ENCODE peak calls at places on chromosomes 6 and 20, in eight cellular contexts. One of them, this sample, is unnamed.

GRCh38 chr6:111938710-111939109 is 65.5 kb upstream of the FYN start:
- DNase-seq in astrocyte of the cerebellum: peak
- DNase-seq in fibroblast of pulmonary artery: peak
- DNase-seq in AG04449: no peak
- DNase-seq in breast epithelium: no peak
- DNase-seq in suprapubic skin: no peak
- DNase-seq in bronchial epithelial cell: peak
- DNase-seq in tibial artery: no peak
- DNase-seq in this sample: no peak

GRCh38 chr20:50519036-50519780 is 9.0 kb downstream of the PTPN1 start:
- DNase-seq in astrocyte of the cerebellum: no peak
- DNase-seq in bronchial epithelial cell: no peak
- DNase-seq in suprapubic skin: no peak
- DNase-seq in fibroblast of pulmonary artery: no peak
- DNase-seq in tibial artery: no peak
- DNase-seq in breast epithelium: no peak
- DNase-seq in AG04449: no peak
- DNase-seq in this sample: no peak

GRCh38 chr6:157468054-157468453 is 87.1 kb downstream of the ZDHHC14 start:
- DNase-seq in astrocyte of the cerebellum: no peak
- DNase-seq in bronchial epithelial cell: no peak
- DNase-seq in suprapubic skin: no peak
- DNase-seq in tibial artery: no peak
- DNase-seq in fibroblast of pulmonary artery: no peak
- DNase-seq in AG04449: no peak
- DNase-seq in breast epithelium: no peak
- DNase-seq in this sample: no peak

GRCh38 chr20:37256286-37256685 is 5.3 kb downstream of the GHRH start:
- DNase-seq in breast epithelium: no peak
- DNase-seq in astrocyte of the cerebellum: no peak
- DNase-seq in AG04449: no peak
- DNase-seq in tibial artery: no peak
- DNase-seq in bronchial epithelial cell: no peak
- DNase-seq in fibroblast of pulmonary artery: no peak
- DNase-seq in suprapubic skin: no peak
- DNase-seq in this sample: no peak

GRCh38 chr20:24746351-24746685 is 202.8 kb upstream of the CST7 start:
- DNase-seq in AG04449: no peak
- DNase-seq in suprapubic skin: peak
- DNase-seq in bronchial epithelial cell: peak
- DNase-seq in astrocyte of the cerebellum: no peak
- DNase-seq in fibroblast of pulmonary artery: no peak
- DNase-seq in tibial artery: no peak
- DNase-seq in breast epithelium: no peak
- DNase-seq in this sample: peak

GRCh38 chr6:148509789-148510581 is 167.3 kb downstream of the SASH1 start:
- DNase-seq in bronchial epithelial cell: peak
- DNase-seq in breast epithelium: no peak
- DNase-seq in fibroblast of pulmonary artery: peak
- DNase-seq in AG04449: peak
- DNase-seq in suprapubic skin: peak
- DNase-seq in tibial artery: peak
- DNase-seq in astrocyte of the cerebellum: peak
- DNase-seq in this sample: peak

GRCh38 chr20:62159835-62160234 is 16.3 kb downstream of the SS18L1 start:
- DNase-seq in AG04449: no peak
- DNase-seq in breast epithelium: no peak
- DNase-seq in suprapubic skin: no peak
- DNase-seq in tibial artery: no peak
- DNase-seq in bronchial epithelial cell: peak
- DNase-seq in astrocyte of the cerebellum: no peak
- DNase-seq in fibroblast of pulmonary artery: no peak
- DNase-seq in this sample: no peak

GRCh38 chr6:165777680-165778079 is 114.6 kb upstream of the PDE10A start:
- DNase-seq in bronchial epithelial cell: no peak
- DNase-seq in suprapubic skin: no peak
- DNase-seq in AG04449: no peak
- DNase-seq in astrocyte of the cerebellum: no peak
- DNase-seq in breast epithelium: no peak
- DNase-seq in fibroblast of pulmonary artery: no peak
- DNase-seq in tibial artery: no peak
- DNase-seq in this sample: no peak

GRCh38 chr6:1334725-1335124 is 22.8 kb downstream of the FOXQ1 start:
- DNase-seq in suprapubic skin: no peak
- DNase-seq in breast epithelium: no peak
- DNase-seq in bronchial epithelial cell: no peak
- DNase-seq in fibroblast of pulmonary artery: no peak
- DNase-seq in tibial artery: no peak
- DNase-seq in astrocyte of the cerebellum: no peak
- DNase-seq in AG04449: no peak
- DNase-seq in this sample: no peak

GRCh38 chr6:158122048-158122447 is 46.0 kb downstream of the SERAC1 start:
- DNase-seq in AG04449: no peak
- DNase-seq in tibial artery: no peak
- DNase-seq in bronchial epithelial cell: peak
- DNase-seq in breast epithelium: no peak
- DNase-seq in suprapubic skin: no peak
- DNase-seq in astrocyte of the cerebellum: no peak
- DNase-seq in fibroblast of pulmonary artery: no peak
- DNase-seq in this sample: no peak

GRCh38 chr6:105568121-105568520 is 165.2 kb upstream of the PREP start:
- DNase-seq in breast epithelium: no peak
- DNase-seq in fibroblast of pulmonary artery: no peak
- DNase-seq in tibial artery: no peak
- DNase-seq in AG04449: no peak
- DNase-seq in suprapubic skin: no peak
- DNase-seq in bronchial epithelial cell: no peak
- DNase-seq in astrocyte of the cerebellum: no peak
- DNase-seq in this sample: no peak

GRCh38 chr6:7528565-7528964 is 12.9 kb upstream of the DSP start:
- DNase-seq in astrocyte of the cerebellum: no peak
- DNase-seq in bronchial epithelial cell: peak
- DNase-seq in breast epithelium: no peak
- DNase-seq in suprapubic skin: no peak
- DNase-seq in AG04449: peak
- DNase-seq in tibial artery: no peak
- DNase-seq in fibroblast of pulmonary artery: peak
- DNase-seq in this sample: no peak

GRCh38 chr20:29079769-29080690 is 2177.4 kb upstream of the DEFB115 start:
- DNase-seq in bronchial epithelial cell: no peak
- DNase-seq in breast epithelium: no peak
- DNase-seq in AG04449: no peak
- DNase-seq in fibroblast of pulmonary artery: peak
- DNase-seq in suprapubic skin: no peak
- DNase-seq in astrocyte of the cerebellum: no peak
- DNase-seq in tibial artery: peak
- DNase-seq in this sample: no peak

DNA sequence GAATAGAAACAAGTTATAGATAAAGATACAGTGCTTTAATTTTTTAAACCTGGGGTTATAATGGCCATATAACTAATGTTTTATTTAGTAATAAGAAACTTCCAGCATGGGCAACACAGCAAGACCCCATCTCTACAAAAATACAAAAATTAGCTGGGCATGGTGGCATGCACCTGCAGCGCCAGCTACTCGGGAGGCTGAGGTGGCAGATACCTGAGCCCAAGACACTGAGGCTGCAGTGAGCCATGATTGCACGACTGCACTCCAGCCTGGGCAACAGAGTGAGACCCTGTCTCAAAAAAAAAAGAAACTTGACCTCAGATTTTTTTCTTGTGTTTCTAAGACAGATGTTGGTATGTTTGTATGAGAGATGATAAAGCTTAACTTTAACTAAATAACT is 22.9 kb downstream of the EEF1A1 start:
- DNase-seq in fibroblast of pulmonary artery: no peak
- DNase-seq in breast epithelium: no peak
- DNase-seq in tibial artery: no peak
- DNase-seq in astrocyte of the cerebellum: no peak
- DNase-seq in bronchial epithelial cell: no peak
- DNase-seq in suprapubic skin: no peak
- DNase-seq in AG04449: no peak
- DNase-seq in this sample: no peak
- TF ChIP-seq CTCF in fibroblast of pulmonary artery: no peak
- TF ChIP-seq CTCF in breast epithelium: no peak
- TF ChIP-seq CTCF in tibial artery: no peak
- TF ChIP-seq CTCF in astrocyte of the cerebellum: no peak
- TF ChIP-seq CTCF in bronchial epithelial cell: no peak
- TF ChIP-seq CTCF in suprapubic skin: no peak
- TF ChIP-seq CTCF in AG04449: no peak
- TF ChIP-seq CTCF in this sample: no peak

DNA sequence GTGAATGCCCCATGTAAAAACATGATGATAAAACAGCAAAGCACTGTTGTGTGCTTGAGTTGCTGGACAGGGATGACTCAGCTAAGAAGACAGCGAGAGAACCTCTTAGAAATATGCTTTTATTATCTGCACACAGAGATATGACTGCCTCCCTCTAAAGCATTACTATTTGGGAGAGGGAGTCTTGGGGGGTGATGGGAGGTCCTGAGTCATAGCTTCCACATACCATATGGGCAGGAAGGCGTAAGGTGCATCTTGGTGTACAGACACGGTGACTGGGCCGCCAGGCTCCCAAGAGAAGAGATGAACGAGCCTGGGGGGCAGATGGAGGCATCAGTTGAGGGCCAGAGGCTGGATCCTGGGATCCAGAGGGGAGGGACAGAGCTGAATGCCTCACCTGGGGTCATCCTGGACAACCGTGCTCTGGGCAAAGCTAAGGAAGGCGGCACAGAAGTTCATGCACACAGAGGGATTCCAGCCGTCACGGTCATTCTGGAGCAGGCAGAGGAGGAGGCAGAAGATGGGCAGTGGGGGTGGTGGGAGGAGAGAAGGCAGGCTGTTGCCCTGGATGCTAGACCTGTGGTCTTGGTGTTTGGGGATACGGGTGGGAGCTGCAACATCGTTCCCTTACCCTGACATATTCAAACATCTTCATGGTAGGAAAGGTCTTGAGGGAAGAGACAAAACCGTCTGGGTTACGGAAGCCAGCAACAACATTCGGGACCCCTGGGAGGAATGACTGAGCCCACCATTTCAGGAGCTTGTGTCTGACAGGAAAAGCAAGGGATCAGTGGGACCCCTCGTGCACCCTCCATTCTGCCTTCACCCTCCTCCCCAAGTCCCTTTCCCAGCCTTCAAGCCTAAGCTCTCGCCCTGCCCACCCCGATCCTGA is 2.0 kb downstream of the DXO start:
- DNase-seq in fibroblast of pulmonary artery: peak
- DNase-seq in breast epithelium: no peak
- DNase-seq in AG04449: no peak
- DNase-seq in tibial artery: no peak
- DNase-seq in suprapubic skin: no peak
- DNase-seq in astrocyte of the cerebellum: no peak
- DNase-seq in bronchial epithelial cell: no peak
- DNase-seq in this sample: peak
- H3K4me3 ChIP-seq in fibroblast of pulmonary artery: no peak
- H3K4me3 ChIP-seq in breast epithelium: no peak
- H3K4me3 ChIP-seq in AG04449: peak
- H3K4me3 ChIP-seq in tibial artery: no peak
- H3K4me3 ChIP-seq in suprapubic skin: no peak
- H3K4me3 ChIP-seq in astrocyte of the cerebellum: peak
- H3K4me3 ChIP-seq in bronchial epithelial cell: no peak
- H3K4me3 ChIP-seq in this sample: no peak

DNA sequence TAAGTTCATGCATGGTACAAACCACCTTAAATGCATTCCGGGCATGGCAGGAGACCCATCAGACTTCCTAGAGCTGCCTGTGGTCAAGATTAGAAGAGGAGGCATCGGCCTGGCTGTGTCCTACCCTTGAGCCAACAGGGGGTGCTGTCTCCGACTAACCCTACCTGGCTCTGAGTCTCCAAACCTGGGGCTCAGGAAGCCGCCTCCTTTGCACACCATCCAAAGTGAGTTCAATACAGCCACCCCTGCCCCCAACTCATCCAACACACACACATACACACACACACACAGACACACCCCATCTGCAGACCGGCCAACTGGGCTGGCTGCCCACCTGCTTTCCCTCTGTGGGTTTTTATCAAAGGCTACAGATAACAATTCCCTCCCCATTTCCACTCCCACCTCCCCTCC is 77.0 kb downstream of the JPH2 start:
- DNase-seq in AG04449: no peak
- DNase-seq in suprapubic skin: no peak
- DNase-seq in astrocyte of the cerebellum: no peak
- DNase-seq in fibroblast of pulmonary artery: peak
- DNase-seq in bronchial epithelial cell: no peak
- DNase-seq in tibial artery: no peak
- DNase-seq in breast epithelium: no peak
- DNase-seq in this sample: no peak
- TF ChIP-seq CTCF in AG04449: no peak
- TF ChIP-seq CTCF in suprapubic skin: no peak
- TF ChIP-seq CTCF in astrocyte of the cerebellum: peak
- TF ChIP-seq CTCF in fibroblast of pulmonary artery: peak
- TF ChIP-seq CTCF in bronchial epithelial cell: peak
- TF ChIP-seq CTCF in tibial artery: peak
- TF ChIP-seq CTCF in breast epithelium: no peak
- TF ChIP-seq CTCF in this sample: no peak

GRCh38 chr20:5356921-5357320 is 40.2 kb upstream of the PROKR2 start:
- DNase-seq in astrocyte of the cerebellum: no peak
- DNase-seq in suprapubic skin: no peak
- DNase-seq in tibial artery: no peak
- DNase-seq in bronchial epithelial cell: no peak
- DNase-seq in breast epithelium: no peak
- DNase-seq in AG04449: no peak
- DNase-seq in fibroblast of pulmonary artery: no peak
- DNase-seq in this sample: no peak

GRCh38 chr20:5349448-5349847 is 32.7 kb upstream of the PROKR2 start:
- DNase-seq in tibial artery: no peak
- DNase-seq in bronchial epithelial cell: peak
- DNase-seq in astrocyte of the cerebellum: no peak
- DNase-seq in AG04449: no peak
- DNase-seq in breast epithelium: no peak
- DNase-seq in fibroblast of pulmonary artery: peak
- DNase-seq in suprapubic skin: no peak
- DNase-seq in this sample: no peak

GRCh38 chr20:5357942-5358341 is 41.2 kb upstream of the PROKR2 start:
- DNase-seq in tibial artery: no peak
- DNase-seq in breast epithelium: no peak
- DNase-seq in astrocyte of the cerebellum: no peak
- DNase-seq in bronchial epithelial cell: no peak
- DNase-seq in fibroblast of pulmonary artery: no peak
- DNase-seq in AG04449: no peak
- DNase-seq in suprapubic skin: no peak
- DNase-seq in this sample: no peak

GRCh38 chr20:5353624-5354496 is 37.1 kb upstream of the PROKR2 start:
- DNase-seq in suprapubic skin: no peak
- DNase-seq in fibroblast of pulmonary artery: peak
- DNase-seq in AG04449: peak
- DNase-seq in astrocyte of the cerebellum: no peak
- DNase-seq in tibial artery: no peak
- DNase-seq in bronchial epithelial cell: peak
- DNase-seq in breast epithelium: no peak
- DNase-seq in this sample: no peak

DNA sequence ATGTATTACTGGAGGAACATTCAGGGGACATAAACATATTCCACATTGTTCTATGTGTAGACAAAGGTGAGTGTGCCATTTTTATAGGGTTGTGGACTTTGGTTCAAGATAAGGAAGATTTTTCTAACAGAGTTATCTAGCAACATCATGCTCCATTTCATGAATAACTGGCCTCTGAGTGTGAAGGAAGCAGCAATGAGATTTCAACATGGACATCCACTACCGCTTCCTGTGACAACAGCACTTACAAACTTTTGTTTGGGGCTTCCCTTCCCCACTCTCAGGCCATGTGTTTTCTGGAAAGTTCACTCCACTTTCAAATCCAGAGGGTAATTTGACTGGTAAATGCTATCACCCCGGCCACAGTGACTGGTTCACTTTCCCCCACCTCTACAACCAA is 38.1 kb upstream of the PROKR2 start:
- DNase-seq in astrocyte of the cerebellum: no peak
- DNase-seq in tibial artery: no peak
- DNase-seq in bronchial epithelial cell: no peak
- DNase-seq in suprapubic skin: no peak
- DNase-seq in AG04449: no peak
- DNase-seq in breast epithelium: no peak
- DNase-seq in fibroblast of pulmonary artery: peak
- DNase-seq in this sample: no peak
- H3K4me3 ChIP-seq in astrocyte of the cerebellum: no peak
- H3K4me3 ChIP-seq in tibial artery: no peak
- H3K4me3 ChIP-seq in bronchial epithelial cell: no peak
- H3K4me3 ChIP-seq in suprapubic skin: no peak
- H3K4me3 ChIP-seq in AG04449: no peak
- H3K4me3 ChIP-seq in breast epithelium: no peak
- H3K4me3 ChIP-seq in fibroblast of pulmonary artery: no peak
- H3K4me3 ChIP-seq in this sample: no peak

This sample was measured in lower lobe of right lung.